ENCODE peak calls at places on chromosomes 1 and 21, in nine cellular contexts. O is GM06990, U is neural crest cell, S is GM12865, R is PC-9, X is breast epithelium, E is right atrium auricular region, T is sigmoid colon, L is left lung. I is an unnamed sample.

GRCh38 chr1:27058976-27059688 is 46.5 kb upstream of the TENT5B start:
- DNase-seq in O (no peak), U (no peak), S (no peak), R (no peak), X (no peak), E (no peak), T (no peak), L (no peak), I (no peak)

GRCh38 chr1:94698759-94699502 is 121.2 kb upstream of the SLC44A3 start:
- DNase-seq in O (no peak), U (no peak), S (no peak), R (no peak), X (no peak), E (no peak), T (no peak), L (no peak), I (no peak)

GRCh38 chr1:89576016-89576415 is 51.4 kb downstream of the LRRC8B start:
- DNase-seq in O (no peak), U (no peak), S (no peak), R (no peak), X (no peak), E (no peak), T (no peak), L (no peak), I (no peak)

GRCh38 chr1:234658143-234658542 is 48.2 kb upstream of the IRF2BP2 start:
- DNase-seq in O (no peak), U (no peak), S (no peak), R (peak), X (peak), E (no peak), T (no peak), L (peak), I (no peak)

GRCh38 chr1:106619827-106620134 is 436.7 kb upstream of the PRMT6 start:
- DNase-seq in O (no peak), U (no peak), S (no peak), R (no peak), X (no peak), E (no peak), T (no peak), L (no peak), I (no peak)

GRCh38 chr21:46219591-46220239 is 8.9 kb downstream of the LSS start:
- DNase-seq in O (no peak), U (no peak), S (no peak), R (no peak), X (peak), E (no peak), T (peak), L (no peak), I (no peak)

GRCh38 chr1:30701266-30701650 is 22.1 kb downstream of the MATN1 start:
- DNase-seq in O (no peak), U (no peak), S (no peak), R (no peak), X (no peak), E (no peak), T (no peak), L (no peak), I (no peak)

GRCh38 chr1:64082459-64082858 is 121.0 kb upstream of the UBE2U start:
- DNase-seq in O (no peak), U (no peak), S (no peak), R (no peak), X (no peak), E (no peak), T (no peak), L (no peak), I (no peak)

GRCh38 chr21:39096754-39097153 is 86.5 kb downstream of the PSMG1 start:
- DNase-seq in O (no peak), U (no peak), S (no peak), R (no peak), X (no peak), E (no peak), T (no peak), L (no peak), I (no peak)

GRCh38 chr1:30201015-30201414 is 522.4 kb downstream of the MATN1 start:
- DNase-seq in O (no peak), U (no peak), S (no peak), R (no peak), X (no peak), E (no peak), T (no peak), L (no peak), I (no peak)

GRCh38 chr1:31105646-31106045 is 40.1 kb upstream of the PUM1 start:
- DNase-seq in O (no peak), U (no peak), S (no peak), R (no peak), X (no peak), E (no peak), T (no peak), L (no peak), I (no peak)

GRCh38 chr1:232481091-232481490 is 148.8 kb downstream of the SIPA1L2 start:
- DNase-seq in O (no peak), U (no peak), S (no peak), R (no peak), X (no peak), E (no peak), T (no peak), L (no peak), I (no peak)

GRCh38 chr1:118934706-118935105 is 53.4 kb downstream of the TBX15 start:
- DNase-seq in O (no peak), U (no peak), S (no peak), R (no peak), X (no peak), E (no peak), T (no peak), L (no peak), I (no peak)

GRCh38 chr1:93296555-93297154 is 49.1 kb upstream of the DR1 start:
- DNase-seq in O (no peak), U (no peak), S (no peak), R (no peak), X (no peak), E (no peak), T (no peak), L (no peak), I (no peak)

GRCh38 chr1:54837002-54837853 is 36.1 kb upstream of the TTC22 start:
- DNase-seq in O (no peak), U (no peak), S (no peak), R (no peak), X (peak), E (no peak), T (no peak), L (no peak), I (no peak)

GRCh38 chr1:204872262-204872881 is 1.7 kb downstream of the NFASC start:
- DNase-seq in O (no peak), U (no peak), S (no peak), R (no peak), X (no peak), E (no peak), T (peak), L (no peak), I (no peak)

GRCh38 chr1:165674599-165674998 is 23.8 kb downstream of the ALDH9A1 start:
- DNase-seq in O (no peak), U (no peak), S (no peak), R (no peak), X (no peak), E (no peak), T (no peak), L (no peak), I (no peak)

GRCh38 chr1:180542113-180542512 is 16.7 kb upstream of the OVAAL start:
- DNase-seq in O (no peak), U (no peak), S (no peak), R (no peak), X (no peak), E (no peak), T (no peak), L (no peak), I (peak)

GRCh38 chr21:34726627-34727337 is 58.0 kb downstream of the CLIC6 start:
- DNase-seq in O (no peak), U (no peak), S (no peak), R (peak), X (no peak), E (no peak), T (no peak), L (no peak), I (no peak)

GRCh38 chr1:107365874-107366273 is 225.0 kb downstream of the NTNG1 start:
- DNase-seq in O (no peak), U (no peak), S (no peak), R (no peak), X (no peak), E (no peak), T (no peak), L (no peak), I (no peak)

GRCh38 chr1:28883242-28883616 is 31.1 kb upstream of the EPB41 start:
- DNase-seq in O (no peak), U (no peak), S (no peak), R (no peak), X (no peak), E (no peak), T (no peak), L (no peak), I (no peak)

GRCh38 chr1:233367057-233367759 is 39.7 kb downstream of the MAP3K21 start:
- DNase-seq in O (no peak), U (no peak), S (no peak), R (peak), X (no peak), E (no peak), T (no peak), L (no peak), I (no peak)

GRCh38 chr1:26826261-26827201 is at the start of gene ZDHHC18:
- DNase-seq in O (peak), U (peak), S (peak), R (no peak), X (peak), E (peak), T (peak), L (peak), I (peak)

GRCh38 chr1:9846611-9847171 is 22.9 kb upstream of the CLSTN1 start:
- DNase-seq in O (no peak), U (no peak), S (no peak), R (no peak), X (no peak), E (no peak), T (no peak), L (no peak), I (peak)

GRCh38 chr1:117659565-117660264 is 53.9 kb downstream of the TENT5C start:
- DNase-seq in O (peak), U (no peak), S (peak), R (no peak), X (no peak), E (no peak), T (no peak), L (no peak), I (no peak)

GRCh38 chr1:30747028-30748008 is 10.3 kb downstream of the LAPTM5 start:
- DNase-seq in O (no peak), U (no peak), S (peak), R (no peak), X (no peak), E (no peak), T (no peak), L (no peak), I (no peak)

GRCh38 chr1:70864302-70864701 is 183.3 kb downstream of the PTGER3 start:
- DNase-seq in O (no peak), U (no peak), S (no peak), R (peak), X (no peak), E (no peak), T (no peak), L (no peak), I (no peak)

GRCh38 chr1:43982241-43982640 is 3.2 kb downstream of the B4GALT2 start:
- DNase-seq in O (no peak), U (no peak), S (no peak), R (no peak), X (no peak), E (no peak), T (no peak), L (no peak), I (no peak)

GRCh38 chr1:21896652-21897532 is 40.2 kb downstream of the HSPG2 start:
- DNase-seq in O (no peak), U (no peak), S (no peak), R (no peak), X (peak), E (peak), T (peak), L (no peak), I (peak)

GRCh38 chr1:245464290-245464689 is 309.5 kb downstream of the KIF26B start:
- DNase-seq in O (no peak), U (no peak), S (no peak), R (no peak), X (no peak), E (no peak), T (no peak), L (no peak), I (no peak)

GRCh38 chr1:101781437-101781836 is 215.3 kb downstream of the OLFM3 start:
- DNase-seq in O (no peak), U (no peak), S (peak), R (no peak), X (no peak), E (no peak), T (no peak), L (peak), I (no peak)

GRCh38 chr1:160874935-160875334 is 10.0 kb downstream of the ITLN1 start:
- DNase-seq in O (no peak), U (no peak), S (no peak), R (no peak), X (no peak), E (no peak), T (no peak), L (no peak), I (no peak)

DNA sequence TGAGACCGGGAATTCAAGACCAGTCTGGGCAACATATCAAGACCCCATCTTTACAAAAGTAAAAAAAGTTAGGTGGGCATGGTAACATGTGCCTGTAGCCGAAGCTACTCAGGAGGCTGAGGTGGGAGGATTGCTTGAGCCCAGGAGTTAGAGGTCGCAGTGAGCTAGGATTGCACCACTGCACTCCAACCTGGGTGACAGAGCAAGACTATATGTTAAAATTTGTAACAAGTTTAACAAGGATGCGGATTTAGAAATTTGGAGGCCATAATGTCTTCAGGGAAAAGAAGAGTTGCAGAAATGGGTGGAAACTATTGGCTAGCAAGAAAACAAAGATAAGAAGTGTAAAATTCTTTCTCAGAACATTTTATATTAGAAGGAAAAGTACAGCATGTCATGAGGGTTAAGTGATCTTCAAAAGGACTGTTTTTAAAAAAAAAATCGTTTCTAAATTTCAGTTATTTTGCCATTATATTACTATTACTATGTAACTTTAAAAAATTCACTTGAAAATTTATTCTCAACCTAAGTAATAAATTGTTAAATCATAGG is 17.6 kb downstream of the SOAT1 start:
- DNase-seq in O (no peak), U (no peak), S (no peak), R (no peak), X (no peak), E (no peak), T (no peak), L (no peak), I (no peak)
- TF ChIP-seq CTCF in O (no peak), U (no peak), S (no peak), R (no peak), X (no peak), E (no peak), T (no peak), L (no peak), I (no peak)

GRCh38 chr1:60990719-60991100 is 91.7 kb upstream of the NFIA start:
- DNase-seq in O (no peak), U (no peak), S (no peak), R (no peak), X (no peak), E (no peak), T (no peak), L (no peak), I (peak)
- TF ChIP-seq CTCF in O (no peak), U (no peak), S (no peak), R (no peak), X (no peak), E (no peak), T (no peak), L (no peak), I (no peak)

DNA sequence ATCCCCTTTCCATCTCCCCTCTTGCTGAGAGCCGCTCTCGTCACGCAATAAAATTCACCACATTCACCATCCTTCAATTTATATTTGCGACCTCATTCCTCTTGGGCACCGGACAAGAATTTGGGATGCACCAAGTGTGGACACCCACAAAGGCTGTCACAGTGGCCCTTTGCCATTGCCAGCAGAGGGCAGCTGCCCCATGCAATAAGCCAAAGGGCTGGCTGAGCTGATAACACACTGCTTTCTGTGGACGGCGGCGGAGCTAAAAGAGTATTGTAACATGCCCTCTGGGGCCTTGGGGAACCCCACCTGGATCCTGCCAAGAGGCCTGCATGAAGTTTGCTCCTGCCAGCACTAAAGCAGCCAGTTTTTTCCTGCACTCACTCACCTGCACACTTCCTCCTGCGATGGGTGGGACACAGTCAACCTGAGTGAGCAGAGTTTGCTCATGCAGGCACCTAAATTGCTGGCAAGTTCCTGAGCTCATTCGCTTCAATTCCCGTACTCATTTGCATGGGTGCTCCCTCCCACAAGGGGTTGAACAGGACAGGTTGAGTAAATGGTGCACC is 792.3 kb upstream of the ADAMTS5 start:
- DNase-seq in O (no peak), U (peak), S (peak), R (no peak), X (no peak), E (no peak), T (no peak), L (no peak), I (peak)
- TF ChIP-seq CTCF in O (no peak), U (peak), S (peak), R (peak), X (no peak), E (peak), T (no peak), L (peak), I (no peak)

GRCh38 chr1:227234998-227235405 is 83.3 kb downstream of the CDC42BPA start:
- DNase-seq in O (no peak), U (peak), S (peak), R (peak), X (no peak), E (no peak), T (no peak), L (no peak), I (no peak)
- TF ChIP-seq CTCF in O (peak), U (peak), S (peak), R (peak), X (peak), E (peak), T (peak), L (peak), I (peak)

GRCh38 chr1:2460996-2461751 is 14.9 kb upstream of the PLCH2 start:
- DNase-seq in O (no peak), U (no peak), S (no peak), R (no peak), X (no peak), E (no peak), T (no peak), L (no peak), I (no peak)

GRCh38 chr1:2460203-2460602 is 15.9 kb upstream of the PLCH2 start:
- DNase-seq in O (no peak), U (no peak), S (no peak), R (no peak), X (no peak), E (no peak), T (no peak), L (no peak), I (no peak)

GRCh38 chr1:2457444-2457843 is 18.6 kb upstream of the PLCH2 start:
- DNase-seq in O (no peak), U (no peak), S (no peak), R (no peak), X (no peak), E (no peak), T (no peak), L (no peak), I (no peak)

GRCh38 chr1:2462819-2463218 is 13.3 kb upstream of the PLCH2 start:
- DNase-seq in O (no peak), U (no peak), S (no peak), R (no peak), X (no peak), E (no peak), T (no peak), L (no peak), I (no peak)

GRCh38 chr1:2459757-2460156 is 16.3 kb upstream of the PLCH2 start:
- DNase-seq in O (no peak), U (no peak), S (no peak), R (peak), X (no peak), E (no peak), T (no peak), L (no peak), I (no peak)
- TF ChIP-seq CTCF in O (no peak), U (no peak), S (no peak), R (no peak), X (no peak), E (peak), T (no peak), L (no peak), I (no peak)

DNA sequence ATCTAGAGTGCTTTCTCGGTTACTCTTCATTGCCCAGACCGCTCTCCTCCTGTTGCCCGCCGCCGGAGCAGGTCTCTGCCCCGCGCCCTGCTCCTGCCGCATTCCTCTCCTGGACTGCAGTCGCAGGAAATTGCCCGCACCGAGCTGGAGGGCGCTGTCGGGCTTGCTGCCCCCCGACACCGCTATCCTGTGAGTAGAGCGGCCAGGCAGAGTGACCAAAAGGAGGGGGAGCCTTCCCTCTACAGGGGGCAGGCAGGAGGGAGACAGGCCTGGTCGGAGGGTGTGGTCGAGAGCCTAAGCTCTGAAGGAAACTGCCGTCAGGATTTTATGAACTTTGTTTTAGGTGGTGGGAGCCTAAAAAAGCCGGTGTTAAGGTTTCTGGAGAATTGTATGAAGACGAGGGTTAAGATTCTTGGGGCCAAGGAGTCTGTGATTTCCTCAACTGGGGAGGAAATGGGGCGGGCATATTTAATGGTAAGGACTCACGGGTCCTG is 506 bp downstream of the LRIG2 start:
- DNase-seq in O (no peak), U (no peak), S (peak), R (peak), X (no peak), E (no peak), T (peak), L (peak), I (peak)
- TF ChIP-seq CTCF in O (peak), U (peak), S (peak), R (peak), X (peak), E (peak), T (no peak), L (peak), I (no peak)

DNA sequence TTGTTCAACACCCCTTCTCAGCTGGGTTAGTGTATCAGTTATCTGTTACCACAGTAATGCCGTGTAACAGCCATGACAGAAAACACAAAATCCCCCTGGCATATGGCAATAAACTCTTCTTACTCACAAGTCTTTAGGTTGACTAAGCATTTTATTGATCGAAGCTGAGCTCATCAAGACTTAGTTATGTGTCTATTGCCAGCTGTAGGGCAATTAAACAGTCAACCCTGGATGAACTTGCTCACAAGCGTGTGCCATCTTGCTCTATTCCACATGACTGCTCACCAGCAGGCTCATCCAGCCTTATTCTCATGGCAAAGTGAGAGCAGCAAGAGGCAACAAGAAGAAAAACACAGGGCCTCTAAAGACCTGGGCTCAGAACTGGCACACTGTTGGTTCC is 333.8 kb upstream of the PTBP2 start:
- DNase-seq in O (no peak), U (no peak), S (no peak), R (no peak), X (no peak), E (no peak), T (no peak), L (no peak), I (no peak)
- TF ChIP-seq CTCF in O (no peak), U (no peak), S (no peak), R (no peak), X (no peak), E (no peak), T (no peak), L (no peak), I (no peak)

GRCh38 chr1:150836129-150836773 is 28.2 kb upstream of the CTSK start:
- DNase-seq in O (no peak), U (no peak), S (no peak), R (no peak), X (no peak), E (no peak), T (no peak), L (no peak), I (no peak)
- TF ChIP-seq CTCF in O (no peak), U (no peak), S (no peak), R (no peak), X (no peak), E (no peak), T (no peak), L (no peak), I (no peak)

GRCh38 chr21:36320421-36321324 is 676 bp downstream of the MORC3 start:
- DNase-seq in O (no peak), U (peak), S (peak), R (peak), X (peak), E (peak), T (peak), L (peak), I (no peak)
- TF ChIP-seq CTCF in O (no peak), U (no peak), S (no peak), R (no peak), X (no peak), E (no peak), T (no peak), L (no peak), I (no peak)

I was measured in nephron progenitor cell.